ENCODE peak calls at places on chromosomes 7 and 10, in ten cellular contexts. W is EH; T is CD8-positive, alpha-beta T cell; D is uterus; B is stimulated activated CD8-positive, alpha-beta memory T cell treated with anti-CD3 and anti-CD28 coated beads, Interleukin-4, amount 100 ng/mL, for 1 hour; G is GM03348; C is astrocyte of the spinal cord; Q is astrocyte of the cerebellum; J is fibroblast of pulmonary artery; P is Calu3. X is an unnamed sample.

GRCh38 chr7:117790731-117791130 is 82.5 kb downstream of the CTTNBP2 start:
- DNase-seq in C (no peak), D (no peak), W (no peak), Q (no peak), T (no peak), P (no peak), B (no peak), J (no peak), G (no peak), X (no peak)

GRCh38 chr10:9848981-9849380 is 1168.7 kb upstream of the CELF2 start:
- DNase-seq in G (peak; percentile 4), T (no peak), B (no peak), J (no peak), Q (no peak), W (peak; percentile 13), D (no peak), C (no peak), P (no peak), X (no peak)

GRCh38 chr7:51246258-51247245 is 70.1 kb downstream of the COBL start:
- DNase-seq in B (no peak), C (no peak), J (no peak), W (no peak), G (no peak), Q (peak; percentile 9), P (no peak), D (no peak), T (no peak), X (no peak)

GRCh38 chr7:117041007-117041406 is 87.7 kb downstream of the ST7 start:
- DNase-seq in C (peak; percentile 58), D (no peak), Q (no peak), B (no peak), W (peak; percentile 54), G (peak; percentile 48), T (no peak), J (no peak), P (no peak), X (peak; percentile 30)

GRCh38 chr10:104297697-104298660 is 29.0 kb downstream of the GSTO2 start:
- DNase-seq in B (no peak), G (no peak), C (peak; percentile 91), D (no peak), P (peak; percentile 13), Q (peak; percentile 91), W (peak; percentile 86), T (peak; percentile 47), J (peak; percentile 59), X (no peak)

GRCh38 chr10:70588852-70589570 is 13.5 kb downstream of the PRF1 start:
- DNase-seq in J (no peak), T (no peak), Q (no peak), P (no peak), B (no peak), D (no peak), W (no peak), G (no peak), C (no peak), X (no peak)

GRCh38 chr7:17640730-17641377 is 299.4 kb downstream of the SNX13 start:
- DNase-seq in J (peak; percentile 63), P (peak; percentile 71), D (peak; percentile 19), W (peak; percentile 41), G (peak; percentile 30), B (no peak), Q (no peak), C (peak; percentile 53), T (no peak), X (no peak)

GRCh38 chr7:92498557-92498956 is 20.8 kb upstream of the ERVW-1 start:
- DNase-seq in Q (no peak), W (no peak), J (no peak), C (no peak), P (no peak), D (no peak), B (no peak), G (no peak), T (no peak), X (no peak)

GRCh38 chr10:118564652-118565051 is 30.8 kb downstream of the PRLHR start:
- DNase-seq in B (no peak), G (peak; percentile 76), W (no peak), D (no peak), T (no peak), P (no peak), Q (no peak), C (no peak), J (peak; percentile 35), X (no peak)

GRCh38 chr7:18866359-18867036 is 250.9 kb downstream of the TWIST1 start:
- DNase-seq in D (peak; percentile 71), J (peak; percentile 100), T (no peak), C (peak; percentile 98), P (peak; percentile 76), Q (peak; percentile 96), B (no peak), G (peak; percentile 91), W (peak; percentile 98), X (peak; percentile 97)

GRCh38 chr7:143263266-143264195 is at the start of gene GSTK1:
- DNase-seq in W (peak; percentile 75), P (peak; percentile 81), G (peak; percentile 95), Q (no peak), D (peak; percentile 70), B (peak; percentile 36), J (peak; percentile 69), T (peak; percentile 74), C (peak; percentile 65), X (no peak)

GRCh38 chr10:11724938-11725776 is 17.0 kb upstream of the ECHDC3 start:
- DNase-seq in G (peak; percentile 88), D (no peak), P (peak; percentile 42), C (peak; percentile 63), T (no peak), Q (peak; percentile 58), J (peak; percentile 87), B (no peak), W (peak; percentile 69), X (peak; percentile 16)